ENCODE peak calls at places on chromosomes 3 and 15, in four cellular contexts. Y is NCI-H748 treated with DMSO at 0.1 percent for 48 hours, H is IMR-90, M is neural crest cell. A is an unnamed sample.

GRCh38 chr3:146851665-146852064 is 246.5 kb upstream of the PLSCR5 start:
- DNase-seq in Y (no peak), H (no peak), M (no peak), A (no peak)

GRCh38 chr3:64187065-64187959 is 38.0 kb downstream of the PRICKLE2 start:
- DNase-seq in Y (no peak), H (peak), M (no peak), A (no peak)

GRCh38 chr15:27897481-27897880 is 201.6 kb downstream of the OCA2 start:
- DNase-seq in Y (no peak), H (no peak), M (no peak), A (no peak)

GRCh38 chr3:107285197-107285596 is 92.0 kb upstream of the CCDC54 start:
- DNase-seq in Y (no peak), H (peak), M (no peak), A (peak)

GRCh38 chr3:182527745-182528144 is 265.6 kb upstream of the ATP11B start:
- DNase-seq in Y (no peak), H (no peak), M (no peak), A (no peak)

GRCh38 chr3:123315271-123315595 is 113.5 kb downstream of the SEC22A start:
- DNase-seq in Y (no peak), H (no peak), M (no peak), A (no peak)

GRCh38 chr3:32310918-32311839 is 72.7 kb downstream of the CMTM8 start:
- DNase-seq in Y (no peak), H (no peak), M (no peak), A (no peak)

GRCh38 chr3:33339758-33340157 is 62.5 kb downstream of the FBXL2 start:
- DNase-seq in Y (no peak), H (no peak), M (no peak), A (no peak)

GRCh38 chr15:39125904-39126303 is 455.0 kb upstream of the THBS1 start:
- DNase-seq in Y (no peak), H (peak), M (peak), A (peak)

GRCh38 chr15:79954659-79955058 is 16.3 kb downstream of the BCL2A1 start:
- DNase-seq in Y (no peak), H (no peak), M (no peak), A (no peak)

GRCh38 chr15:69149163-69149562 is 11.3 kb upstream of the GLCE start:
- DNase-seq in Y (no peak), H (no peak), M (no peak), A (no peak)

GRCh38 chr15:92123848-92124631 is 269.6 kb upstream of the ST8SIA2 start:
- DNase-seq in Y (no peak), H (no peak), M (no peak), A (peak)